ENCODE peak calls at places on chromosome 2, in six cellular contexts. H is upper lobe of right lung, V is aorta, E is left cardiac atrium, Q is T-helper 17 cell, I is activated B cell treated with CpG ODN at 0.5 μM for 24 hours. N is an unnamed sample.
A peak's percentile ranks its signal among the peaks of the same experiment; 100 is the strongest.

GRCh38 chr2:239813261-239814135 is 211.6 kb downstream of the NDUFA10 start:
- ATAC-seq in H (no peak), V (peak; percentile 37), E (no peak), Q (no peak), I (no peak), N (no peak)

GRCh38 chr2:149164296-149164695 is 125.8 kb downstream of the LYPD6B start:
- ATAC-seq in H (no peak), V (no peak), E (peak; percentile 65), Q (no peak), I (no peak), N (peak; percentile 46)

GRCh38 chr2:25251032-25251460 is 82.7 kb upstream of the POMC start:
- ATAC-seq in H (no peak), V (peak; percentile 4), E (no peak), Q (peak; percentile 54), I (peak; percentile 21), N (peak; percentile 6)

GRCh38 chr2:25817630-25818029 is 60.7 kb downstream of the ASXL2 start:
- ATAC-seq in H (no peak), V (no peak), E (no peak), Q (peak; percentile 21), I (no peak), N (no peak)

GRCh38 chr2:19226871-19227270 is 131.6 kb downstream of the OSR1 start:
- ATAC-seq in H (peak; percentile 10), V (peak; percentile 13), E (no peak), Q (no peak), I (no peak), N (no peak)

GRCh38 chr2:74516070-74516633 is 1.9 kb downstream of the TLX2 start:
- ATAC-seq in H (peak; percentile 82), V (peak; percentile 42), E (peak; percentile 88), Q (peak; percentile 87), I (peak; percentile 87), N (peak; percentile 46)

GRCh38 chr2:134252092-134252775 is 1.6 kb upstream of the MGAT5 start:
- ATAC-seq in H (peak; percentile 35), V (no peak), E (peak; percentile 23), Q (peak; percentile 76), I (peak; percentile 56), N (peak; percentile 51)

GRCh38 chr2:8094571-8094970 is 587.3 kb upstream of the ID2 start:
- ATAC-seq in H (no peak), V (no peak), E (no peak), Q (no peak), I (no peak), N (no peak)

GRCh38 chr2:162199913-162200312 is 43.3 kb downstream of the FAP start:
- ATAC-seq in H (no peak), V (no peak), E (no peak), Q (no peak), I (no peak), N (no peak)

GRCh38 chr2:108377411-108377810 is 343 bp upstream of the SULT1C4 start:
- ATAC-seq in H (no peak), V (peak; percentile 6), E (peak; percentile 29), Q (no peak), I (no peak), N (no peak)

GRCh38 chr2:155080394-155080793 is 381.9 kb downstream of the KCNJ3 start:
- ATAC-seq in H (no peak), V (no peak), E (no peak), Q (no peak), I (no peak), N (no peak)

GRCh38 chr2:240412975-240413812 is 22.3 kb upstream of the GPC1 start:
- ATAC-seq in H (peak; percentile 47), V (peak; percentile 66), E (no peak), Q (no peak), I (no peak), N (peak; percentile 27)

GRCh38 chr2:31674446-31674845 is 93.7 kb upstream of the SRD5A2 start:
- ATAC-seq in H (no peak), V (no peak), E (no peak), Q (no peak), I (no peak), N (no peak)

GRCh38 chr2:191233533-191233932 is 11.7 kb upstream of the MYO1B start:
- ATAC-seq in H (no peak), V (no peak), E (no peak), Q (no peak), I (no peak), N (no peak)

GRCh38 chr2:163659224-163659623 is 76.6 kb downstream of the FIGN start:
- ATAC-seq in H (no peak), V (no peak), E (peak; percentile 69), Q (no peak), I (no peak), N (peak; percentile 89)

GRCh38 chr2:240655931-240656886 is 26.5 kb downstream of the AQP12B start:
- ATAC-seq in H (peak; percentile 66), V (no peak), E (no peak), Q (no peak), I (no peak), N (no peak)

GRCh38 chr2:127083819-127084503 is 23.0 kb downstream of the BIN1 start:
- ATAC-seq in H (peak; percentile 62), V (peak; percentile 76), E (peak; percentile 64), Q (no peak), I (no peak), N (no peak)

N was measured in esophagus mucosa.